ENCODE peak calls at places on chromosomes 5 and 9, in four cellular contexts. One of them, this sample, is unnamed. For H3K4me1, the result is how much of the 10 kb centered on the place peaks cover.

GRCh38 chr5:97778451-97778850 is 595.4 kb upstream of the RIOK2 start:
- DNase-seq in tibial nerve: no peak
- DNase-seq in mammary epithelial cell: no peak
- DNase-seq in upper lobe of right lung: no peak
- DNase-seq in this sample: no peak

GRCh38 chr9:134617836-134618162 is 23.8 kb upstream of the COL5A1 start:
- DNase-seq in tibial nerve: peak
- DNase-seq in mammary epithelial cell: no peak
- DNase-seq in upper lobe of right lung: peak
- DNase-seq in this sample: no peak

GRCh38 chr5:9498541-9499497 is 47.1 kb downstream of the SEMA5A start:
- DNase-seq in tibial nerve: no peak
- DNase-seq in mammary epithelial cell: peak
- DNase-seq in upper lobe of right lung: no peak
- DNase-seq in this sample: peak

GRCh38 chr5:137234973-137235943 is 263.9 kb downstream of the SPOCK1 start:
- DNase-seq in tibial nerve: no peak
- DNase-seq in mammary epithelial cell: peak
- DNase-seq in upper lobe of right lung: no peak
- DNase-seq in this sample: no peak

GRCh38 chr9:75892168-75892901 is 1.9 kb downstream of the PCSK5 start:
- DNase-seq in tibial nerve: no peak
- DNase-seq in mammary epithelial cell: peak
- DNase-seq in upper lobe of right lung: peak
- DNase-seq in this sample: peak

GRCh38 chr5:126054593-126055347 is 368.4 kb upstream of the GRAMD2B start:
- DNase-seq in tibial nerve: no peak
- DNase-seq in mammary epithelial cell: no peak
- DNase-seq in upper lobe of right lung: no peak
- DNase-seq in this sample: no peak

GRCh38 chr5:15463231-15463630 is 36.7 kb upstream of the FBXL7 start:
- DNase-seq in tibial nerve: no peak
- DNase-seq in mammary epithelial cell: no peak
- DNase-seq in upper lobe of right lung: no peak
- DNase-seq in this sample: no peak

GRCh38 chr9:126126807-126127206 is 199.8 kb upstream of the MVB12B start:
- DNase-seq in tibial nerve: no peak
- DNase-seq in mammary epithelial cell: no peak
- DNase-seq in upper lobe of right lung: no peak
- DNase-seq in this sample: no peak

GRCh38 chr5:143219696-143220095 is 183.8 kb downstream of the NR3C1 start:
- DNase-seq in tibial nerve: no peak
- DNase-seq in mammary epithelial cell: no peak
- DNase-seq in upper lobe of right lung: no peak
- DNase-seq in this sample: no peak

GRCh38 chr9:120559546-120559945 is 20.4 kb downstream of the CDK5RAP2 start:
- DNase-seq in tibial nerve: no peak
- DNase-seq in mammary epithelial cell: no peak
- DNase-seq in upper lobe of right lung: no peak
- DNase-seq in this sample: no peak

GRCh38 chr5:103037673-103038455 is 82.1 kb downstream of the GIN1 start:
- DNase-seq in tibial nerve: no peak
- DNase-seq in mammary epithelial cell: no peak
- DNase-seq in upper lobe of right lung: no peak
- DNase-seq in this sample: no peak

GRCh38 chr5:157915638-157916037 is 56.7 kb upstream of the CLINT1 start:
- DNase-seq in tibial nerve: peak
- DNase-seq in mammary epithelial cell: peak
- DNase-seq in upper lobe of right lung: peak
- DNase-seq in this sample: peak

GRCh38 chr5:135317286-135317685 is 81.7 kb downstream of the MACROH2A1 start:
- DNase-seq in tibial nerve: no peak
- DNase-seq in mammary epithelial cell: no peak
- DNase-seq in upper lobe of right lung: no peak
- DNase-seq in this sample: no peak

GRCh38 chr9:1125741-1126140 is 75.6 kb downstream of the DMRT2 start:
- DNase-seq in tibial nerve: no peak
- DNase-seq in mammary epithelial cell: peak
- DNase-seq in upper lobe of right lung: no peak
- DNase-seq in this sample: no peak

GRCh38 chr5:172946146-172946545 is 13.1 kb upstream of the RPL26L1 start:
- DNase-seq in tibial nerve: no peak
- DNase-seq in mammary epithelial cell: no peak
- DNase-seq in upper lobe of right lung: peak
- DNase-seq in this sample: no peak

GRCh38 chr5:104800440-104801048 is 1238.0 kb upstream of the NUDT12 start:
- DNase-seq in tibial nerve: no peak
- DNase-seq in mammary epithelial cell: peak
- DNase-seq in upper lobe of right lung: no peak
- DNase-seq in this sample: no peak

GRCh38 chr9:113471566-113471965 is 8.0 kb downstream of the RGS3 start:
- DNase-seq in tibial nerve: no peak
- DNase-seq in mammary epithelial cell: no peak
- DNase-seq in upper lobe of right lung: no peak
- DNase-seq in this sample: no peak

GRCh38 chr9:133807818-133808217 is 69.7 kb upstream of the SARDH start:
- DNase-seq in tibial nerve: no peak
- DNase-seq in mammary epithelial cell: no peak
- DNase-seq in upper lobe of right lung: no peak
- DNase-seq in this sample: no peak

GRCh38 chr5:79069488-79070001 is at the start of the genes BHMT2 and DMGDH:
- DNase-seq in tibial nerve: peak
- DNase-seq in mammary epithelial cell: no peak
- DNase-seq in upper lobe of right lung: no peak
- DNase-seq in this sample: no peak

GRCh38 chr9:137201205-137201868 is 796 bp upstream of the TPRN start:
- DNase-seq in tibial nerve: no peak
- DNase-seq in mammary epithelial cell: no peak
- DNase-seq in upper lobe of right lung: no peak
- DNase-seq in this sample: no peak

GRCh38 chr9:137204731-137205125 is 720 bp downstream of the TMEM203 start:
- DNase-seq in tibial nerve: no peak
- DNase-seq in mammary epithelial cell: no peak
- DNase-seq in upper lobe of right lung: no peak
- DNase-seq in this sample: no peak

GRCh38 chr9:137205126-137206069 is at the start of the genes NDOR1 and TMEM203:
- DNase-seq in tibial nerve: peak
- DNase-seq in mammary epithelial cell: peak
- DNase-seq in upper lobe of right lung: peak
- DNase-seq in this sample: peak

GRCh38 chr9:137200311-137201204 is at the start of gene TPRN:
- DNase-seq in tibial nerve: peak
- DNase-seq in mammary epithelial cell: peak
- DNase-seq in upper lobe of right lung: peak
- DNase-seq in this sample: peak

GRCh38 chr9:137202966-137203365 is 2.4 kb upstream of the TPRN start:
- DNase-seq in tibial nerve: no peak
- DNase-seq in mammary epithelial cell: no peak
- DNase-seq in upper lobe of right lung: no peak
- DNase-seq in this sample: no peak
- H3K4me1 ChIP-seq in tibial nerve: half or more
- H3K4me1 ChIP-seq in mammary epithelial cell: half or more
- H3K4me1 ChIP-seq in upper lobe of right lung: half or more
- H3K4me1 ChIP-seq in this sample: under half

GRCh38 chr5:68265822-68266395 is 50.4 kb downstream of the PIK3R1 start:
- DNase-seq in tibial nerve: no peak
- DNase-seq in mammary epithelial cell: no peak
- DNase-seq in upper lobe of right lung: no peak
- DNase-seq in this sample: no peak

GRCh38 chr5:68267044-68267443 is 51.5 kb downstream of the PIK3R1 start:
- DNase-seq in tibial nerve: no peak
- DNase-seq in mammary epithelial cell: no peak
- DNase-seq in upper lobe of right lung: no peak
- DNase-seq in this sample: no peak

GRCh38 chr5:68268363-68269130 is 53.0 kb downstream of the PIK3R1 start:
- DNase-seq in tibial nerve: no peak
- DNase-seq in mammary epithelial cell: peak
- DNase-seq in upper lobe of right lung: no peak
- DNase-seq in this sample: no peak

GRCh38 chr5:68265347-68265746 is 49.8 kb downstream of the PIK3R1 start:
- DNase-seq in tibial nerve: no peak
- DNase-seq in mammary epithelial cell: no peak
- DNase-seq in upper lobe of right lung: no peak
- DNase-seq in this sample: no peak

DNA sequence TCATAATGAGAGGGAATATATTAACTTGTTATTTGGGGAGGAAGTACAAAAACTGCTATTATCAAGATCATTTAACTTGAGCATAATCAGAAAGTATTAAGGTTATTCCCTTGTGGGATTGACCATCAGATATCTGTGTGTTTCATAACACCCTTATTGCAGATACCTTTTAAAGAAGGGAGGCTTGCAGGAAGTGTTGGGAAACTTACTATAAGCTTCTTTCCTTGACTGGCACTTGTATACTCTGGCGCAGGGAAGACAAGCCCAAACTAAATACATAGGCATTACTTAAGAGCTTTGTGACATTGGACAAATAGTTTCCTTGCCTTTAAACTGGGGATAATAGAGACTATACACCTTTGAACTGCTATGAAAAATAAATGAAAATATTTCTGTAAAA is 50.9 kb downstream of the PIK3R1 start:
- DNase-seq in tibial nerve: no peak
- DNase-seq in mammary epithelial cell: no peak
- DNase-seq in upper lobe of right lung: no peak
- DNase-seq in this sample: no peak
- H3K4me1 ChIP-seq in tibial nerve: half or more
- H3K4me1 ChIP-seq in mammary epithelial cell: half or more
- H3K4me1 ChIP-seq in upper lobe of right lung: half or more
- H3K4me1 ChIP-seq in this sample: half or more

GRCh38 chr5:115842089-115842881 is 550 bp downstream of the AP3S1 start:
- DNase-seq in tibial nerve: no peak
- DNase-seq in mammary epithelial cell: peak
- DNase-seq in upper lobe of right lung: no peak
- DNase-seq in this sample: peak
- H3K4me1 ChIP-seq in tibial nerve: under half
- H3K4me1 ChIP-seq in mammary epithelial cell: under half
- H3K4me1 ChIP-seq in upper lobe of right lung: half or more
- H3K4me1 ChIP-seq in this sample: under half

GRCh38 chr5:159043551-159043950 is 56.2 kb downstream of the EBF1 start:
- DNase-seq in tibial nerve: no peak
- DNase-seq in mammary epithelial cell: no peak
- DNase-seq in upper lobe of right lung: no peak
- DNase-seq in this sample: no peak

GRCh38 chr5:159038907-159039306 is 60.8 kb downstream of the EBF1 start:
- DNase-seq in tibial nerve: no peak
- DNase-seq in mammary epithelial cell: no peak
- DNase-seq in upper lobe of right lung: no peak
- DNase-seq in this sample: no peak

GRCh38 chr5:159045165-159045811 is 54.4 kb downstream of the EBF1 start:
- DNase-seq in tibial nerve: no peak
- DNase-seq in mammary epithelial cell: no peak
- DNase-seq in upper lobe of right lung: no peak
- DNase-seq in this sample: no peak

GRCh38 chr5:159041754-159042153 is 58.0 kb downstream of the EBF1 start:
- DNase-seq in tibial nerve: no peak
- DNase-seq in mammary epithelial cell: no peak
- DNase-seq in upper lobe of right lung: no peak
- DNase-seq in this sample: no peak

DNA sequence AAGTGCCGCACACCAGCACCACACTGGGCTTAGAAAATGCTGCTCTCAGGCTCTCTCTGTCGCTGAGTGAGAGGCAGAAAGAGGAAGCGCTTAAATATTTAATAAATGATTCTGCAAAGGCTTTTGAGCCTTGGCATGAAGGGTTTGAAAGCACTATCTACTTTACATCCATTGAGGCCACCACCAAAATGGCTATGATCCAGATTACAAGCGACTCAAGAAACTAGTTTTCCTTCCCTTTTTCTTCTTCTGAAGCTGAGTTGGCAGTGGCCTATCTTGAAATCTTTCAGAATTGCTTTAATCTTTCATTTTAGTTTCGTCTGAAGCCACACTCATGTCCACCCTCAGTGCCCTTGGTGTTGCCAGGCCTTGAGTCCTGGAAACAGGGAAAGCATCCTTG is 59.5 kb downstream of the EBF1 start:
- DNase-seq in tibial nerve: no peak
- DNase-seq in mammary epithelial cell: no peak
- DNase-seq in upper lobe of right lung: no peak
- DNase-seq in this sample: no peak
- H3K4me1 ChIP-seq in tibial nerve: under half
- H3K4me1 ChIP-seq in mammary epithelial cell: under half
- H3K4me1 ChIP-seq in upper lobe of right lung: under half
- H3K4me1 ChIP-seq in this sample: under half

DNA sequence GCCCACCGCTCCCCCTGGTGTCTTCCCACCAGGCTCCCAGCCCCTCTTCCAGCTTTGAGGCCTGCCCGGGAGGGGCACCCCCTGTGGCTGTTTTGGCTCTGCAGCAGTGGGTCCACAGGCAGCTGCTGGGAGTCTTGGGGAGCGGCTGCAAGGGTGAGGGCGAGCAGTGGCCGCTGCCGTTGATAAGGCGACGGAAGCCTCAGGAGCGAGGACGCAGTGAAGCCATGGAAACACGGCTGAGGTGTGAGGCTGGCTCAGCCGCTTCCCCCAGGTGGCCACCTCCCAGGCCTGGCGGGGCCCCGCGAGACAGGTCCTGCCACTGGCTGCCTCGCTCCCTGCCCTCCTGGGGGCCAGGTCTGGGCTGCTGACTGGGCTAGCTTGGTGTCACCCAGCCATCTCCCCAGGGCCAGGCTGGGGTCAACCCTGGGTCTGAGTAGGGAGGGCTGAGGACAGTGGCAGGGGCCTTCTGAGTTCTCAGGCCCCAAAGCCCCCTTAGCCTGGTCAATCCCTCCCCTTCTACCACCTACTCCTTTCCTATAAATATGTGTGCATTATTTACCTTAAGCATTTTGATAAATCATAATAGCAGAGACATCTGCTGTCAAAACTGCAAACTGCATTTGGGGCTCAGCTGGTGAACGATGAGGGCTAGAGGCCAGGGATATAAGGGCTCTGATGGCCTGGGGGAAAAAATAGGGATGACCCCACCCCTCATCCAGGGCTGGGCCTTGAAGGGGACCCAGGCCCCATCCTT is 41.7 kb downstream of the CXXC5 start:
- DNase-seq in tibial nerve: no peak
- DNase-seq in mammary epithelial cell: peak
- DNase-seq in upper lobe of right lung: no peak
- DNase-seq in this sample: peak
- H3K4me1 ChIP-seq in tibial nerve: under half
- H3K4me1 ChIP-seq in mammary epithelial cell: under half
- H3K4me1 ChIP-seq in upper lobe of right lung: under half
- H3K4me1 ChIP-seq in this sample: under half

GRCh38 chr9:92746567-92747458 is 17.8 kb downstream of the BICD2 start:
- DNase-seq in tibial nerve: no peak
- DNase-seq in mammary epithelial cell: no peak
- DNase-seq in upper lobe of right lung: no peak
- DNase-seq in this sample: no peak
- H3K4me1 ChIP-seq in tibial nerve: under half
- H3K4me1 ChIP-seq in mammary epithelial cell: under half
- H3K4me1 ChIP-seq in upper lobe of right lung: half or more
- H3K4me1 ChIP-seq in this sample: under half

DNA sequence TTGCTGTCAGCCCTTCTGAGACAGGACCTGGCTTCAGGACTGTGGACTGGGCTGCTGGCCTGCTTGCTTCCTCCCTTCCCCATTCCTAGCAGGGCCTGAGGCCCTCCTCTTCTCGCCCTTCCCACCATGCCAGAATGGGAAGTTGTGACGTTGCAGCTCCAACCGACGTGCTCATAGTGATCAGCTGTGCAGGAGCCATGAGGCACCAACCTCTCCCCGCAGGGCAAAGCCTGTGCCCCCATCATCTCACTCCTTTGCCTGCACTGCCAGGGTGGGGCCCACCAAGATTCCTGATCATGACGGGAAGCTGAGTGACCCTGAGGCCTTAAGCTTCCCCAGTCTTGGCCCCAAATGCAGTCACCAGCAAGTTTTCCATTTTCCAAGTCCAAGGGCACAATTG is 45.0 kb upstream of the GARNL3 start:
- DNase-seq in tibial nerve: no peak
- DNase-seq in mammary epithelial cell: no peak
- DNase-seq in upper lobe of right lung: no peak
- DNase-seq in this sample: no peak
- H3K4me1 ChIP-seq in tibial nerve: under half
- H3K4me1 ChIP-seq in mammary epithelial cell: under half
- H3K4me1 ChIP-seq in upper lobe of right lung: under half
- H3K4me1 ChIP-seq in this sample: under half